ENCODE peak calls at places on chromosomes 2 and 18, in eight cellular contexts. A, Y, N, E, M, D, J and V are unnamed samples.

GRCh38 chr2:204255068-204255467 is 290.2 kb upstream of the PARD3B start:
- DNase-seq in A (no peak), Y (no peak), N (no peak), E (no peak), M (no peak), D (no peak), J (no peak), V (no peak)

GRCh38 chr2:54599914-54600313 is 123.5 kb upstream of the EML6 start:
- DNase-seq in A (no peak), Y (peak; percentile 72), N (no peak), E (peak; percentile 74), M (peak; percentile 31), D (no peak), J (no peak), V (no peak)

GRCh38 chr18:79283341-79283879 is 112.3 kb upstream of the NFATC1 start:
- DNase-seq in A (no peak), Y (no peak), N (no peak), E (no peak), M (no peak), D (no peak), J (no peak), V (no peak)

GRCh38 chr2:217800433-217801114 is 202.2 kb downstream of the TNS1 start:
- DNase-seq in A (no peak), Y (no peak), N (no peak), E (peak; percentile 5), M (no peak), D (no peak), J (no peak), V (no peak)

GRCh38 chr2:85266424-85267041 is 61.3 kb downstream of the TGOLN2 start:
- DNase-seq in A (peak; percentile 62), Y (peak; percentile 74), N (peak; percentile 78), E (peak; percentile 73), M (peak; percentile 67), D (peak; percentile 74), J (peak; percentile 42), V (peak; percentile 31)

GRCh38 chr2:47086571-47086970 is 68.5 kb downstream of the STPG4 start:
- DNase-seq in A (no peak), Y (no peak), N (no peak), E (no peak), M (no peak), D (no peak), J (no peak), V (no peak)

GRCh38 chr2:37615808-37616673 is 55.4 kb downstream of the CDC42EP3 start:
- DNase-seq in A (peak; percentile 49), Y (no peak), N (no peak), E (no peak), M (no peak), D (no peak), J (no peak), V (no peak)

GRCh38 chr2:150075831-150076230 is 411.6 kb downstream of the RND3 start:
- DNase-seq in A (no peak), Y (no peak), N (no peak), E (no peak), M (peak; percentile 3), D (no peak), J (no peak), V (no peak)

GRCh38 chr18:48486762-48487161 is 52.1 kb upstream of the CTIF start:
- DNase-seq in A (no peak), Y (no peak), N (no peak), E (no peak), M (no peak), D (peak; percentile 23), J (no peak), V (no peak)

GRCh38 chr18:45103319-45104070 is 422.8 kb downstream of the SETBP1 start:
- DNase-seq in A (no peak), Y (no peak), N (no peak), E (no peak), M (no peak), D (no peak), J (no peak), V (no peak)

GRCh38 chr2:150983498-150983897 is 278.2 kb downstream of the RBM43 start:
- DNase-seq in A (no peak), Y (no peak), N (no peak), E (no peak), M (no peak), D (no peak), J (no peak), V (no peak)

GRCh38 chr2:224442092-224442999 is 40.4 kb upstream of the FAM124B start:
- DNase-seq in A (no peak), Y (no peak), N (no peak), E (no peak), M (peak; percentile 38), D (no peak), J (no peak), V (peak; percentile 40)

GRCh38 chr2:168079236-168079635 is 168.2 kb downstream of the STK39 start:
- DNase-seq in A (no peak), Y (no peak), N (no peak), E (peak; percentile 9), M (no peak), D (no peak), J (no peak), V (no peak)

GRCh38 chr2:233153146-233153798 is 93.1 kb downstream of the INPP5D start:
- DNase-seq in A (no peak), Y (no peak), N (no peak), E (no peak), M (no peak), D (no peak), J (no peak), V (no peak)

GRCh38 chr2:190462611-190463010 is 54.5 kb downstream of the MFSD6 start:
- DNase-seq in A (no peak), Y (no peak), N (no peak), E (no peak), M (no peak), D (no peak), J (no peak), V (no peak)

DNA sequence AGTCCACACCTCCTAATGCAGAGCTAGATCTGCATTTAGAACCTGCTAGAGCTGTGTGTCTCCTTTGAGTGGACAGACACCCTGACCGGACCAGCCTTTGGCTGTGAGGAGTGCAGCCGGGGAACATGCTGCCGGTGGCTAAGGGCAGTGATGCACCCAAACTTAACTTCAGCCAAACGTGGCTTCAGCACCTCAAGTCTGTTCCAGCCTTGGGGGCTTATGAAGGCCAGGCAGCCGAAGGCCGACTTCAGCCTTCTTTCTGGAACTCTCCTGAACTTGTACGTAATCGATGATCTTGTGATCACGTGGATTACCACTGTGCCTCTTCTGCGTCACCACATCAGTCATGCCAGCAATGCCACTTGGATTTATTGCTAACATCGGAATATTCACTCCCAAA is 49.1 kb downstream of the POMC start:
- DNase-seq in A (no peak), Y (no peak), N (no peak), E (no peak), M (no peak), D (no peak), J (no peak), V (no peak)
- H3K27me3 ChIP-seq in A (no peaks in the 10 kb centered on the region), Y (no peaks in the 10 kb centered on the region), N (no peaks in the 10 kb centered on the region), E (no peaks in the 10 kb centered on the region), M (no peaks in the 10 kb centered on the region), D (no peaks in the 10 kb centered on the region), J (no peaks in the 10 kb centered on the region), V (no peaks in the 10 kb centered on the region)

GRCh38 chr18:75364512-75364911 is 63.0 kb downstream of the SMIM21 start:
- DNase-seq in A (no peak), Y (no peak), N (no peak), E (peak; percentile 6), M (peak; percentile 15), D (no peak), J (no peak), V (peak; percentile 53)

GRCh38 chr18:75365837-75366236 is 61.7 kb downstream of the SMIM21 start:
- DNase-seq in A (no peak), Y (no peak), N (no peak), E (no peak), M (no peak), D (no peak), J (no peak), V (no peak)

GRCh38 chr18:75363446-75364225 is 63.9 kb downstream of the SMIM21 start:
- DNase-seq in A (no peak), Y (no peak), N (no peak), E (no peak), M (no peak), D (no peak), J (no peak), V (no peak)

GRCh38 chr18:75362435-75362834 is 65.1 kb downstream of the SMIM21 start:
- DNase-seq in A (no peak), Y (no peak), N (no peak), E (no peak), M (no peak), D (no peak), J (no peak), V (no peak)

DNA sequence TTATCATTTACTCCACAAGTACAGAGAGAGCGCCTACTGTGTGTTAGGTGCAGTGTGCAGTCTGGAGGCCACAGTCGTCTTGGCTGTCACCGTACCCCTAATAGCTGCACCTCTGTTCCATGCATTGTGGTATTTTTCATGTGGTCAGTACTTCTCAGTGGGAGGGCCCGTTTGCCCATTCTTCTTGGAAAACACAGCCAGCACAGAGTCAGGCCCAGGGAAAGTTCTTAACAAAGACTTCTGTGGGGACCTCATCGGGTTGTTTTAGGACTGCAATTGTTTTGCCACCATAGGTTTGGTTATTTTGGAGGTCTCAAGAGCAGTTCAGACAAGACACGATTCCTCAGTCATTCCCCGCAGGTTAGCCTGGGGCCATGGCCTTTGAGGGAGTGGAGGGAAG is 62.3 kb downstream of the SMIM21 start:
- DNase-seq in A (no peak), Y (no peak), N (no peak), E (no peak), M (no peak), D (no peak), J (no peak), V (peak; percentile 79)
- H3K27ac ChIP-seq in A (no peak overlapping the region), Y (no peak overlapping the region), N (no peak overlapping the region), E (no peak overlapping the region), M (no peak overlapping the region), D (no peak overlapping the region), J (no peak overlapping the region), V (peak overlapping the region; percentile 67)

DNA sequence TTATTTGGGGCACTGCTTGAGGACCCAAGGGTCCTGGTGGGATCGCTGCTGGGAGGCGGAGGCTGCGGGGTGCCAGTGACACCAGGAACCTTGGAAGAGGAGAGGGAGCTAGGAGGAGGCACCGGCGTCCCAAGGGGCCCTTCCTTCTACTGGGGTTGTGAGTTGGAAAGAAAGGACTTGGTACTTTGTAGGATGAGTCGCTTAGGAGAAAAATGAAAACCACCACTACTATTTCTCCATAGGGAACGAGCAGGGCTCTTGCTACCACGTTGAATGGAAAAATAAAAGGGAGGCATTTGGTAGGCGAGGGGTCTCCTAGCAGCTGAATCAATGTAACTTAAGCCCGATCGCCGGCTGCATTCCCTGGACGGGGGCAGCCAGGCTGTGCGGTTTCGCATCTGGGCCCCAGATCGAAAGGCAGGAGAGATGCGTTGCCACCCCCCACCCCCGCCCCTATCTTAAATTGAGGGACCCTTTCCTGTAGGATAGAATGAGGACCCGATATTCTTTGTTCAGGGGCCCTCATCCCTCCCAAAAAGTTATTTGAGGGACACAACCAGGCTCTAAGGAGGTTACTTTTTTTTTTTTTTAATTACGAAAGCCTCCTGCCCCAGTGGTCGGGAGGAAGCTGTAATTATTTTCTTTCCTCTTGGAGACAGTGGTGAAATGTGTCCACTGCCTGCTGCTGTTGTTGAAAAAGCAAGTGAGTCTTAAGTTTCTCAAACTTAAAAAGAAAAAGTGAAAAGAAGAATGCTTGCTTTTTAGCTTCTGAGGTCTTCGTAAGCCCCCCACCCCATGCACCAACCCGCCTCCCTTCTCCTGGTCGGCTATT is 1.3 kb downstream of the IGFBP2 start:
- DNase-seq in A (no peak), Y (no peak), N (no peak), E (no peak), M (no peak), D (no peak), J (no peak), V (no peak)
- H3K27me3 ChIP-seq in A (peaks cover 26% of the 10 kb centered on the region), Y (no peaks in the 10 kb centered on the region), N (peaks cover 36% of the 10 kb centered on the region), E (no peaks in the 10 kb centered on the region), M (peaks cover 36% of the 10 kb centered on the region), D (peaks cover 20% of the 10 kb centered on the region), J (no peaks in the 10 kb centered on the region), V (peaks cover 41% of the 10 kb centered on the region)

GRCh38 chr18:59695551-59695950 is 1.7 kb downstream of the CCBE1 start:
- DNase-seq in A (no peak), Y (no peak), N (no peak), E (no peak), M (no peak), D (no peak), J (no peak), V (no peak)
- H3K27ac ChIP-seq in A (no peak overlapping the region), Y (no peak overlapping the region), N (no peak overlapping the region), E (no peak overlapping the region), M (peak overlapping the region; percentile 92), D (no peak overlapping the region), J (no peak overlapping the region), V (no peak overlapping the region)